ENCODE peak calls at places on chromosomes 6 and 20, in seven cellular contexts. One of them, this sample, is unnamed.

GRCh38 chr20:62454936-62455673 is 20.7 kb downstream of the GATA5 start:
- DNase-seq in A549: no peak
- DNase-seq in GM12865: no peak
- DNase-seq in left ventricle myocardium inferior: no peak
- DNase-seq in cardiac muscle cell: no peak
- DNase-seq in upper lobe of right lung: no peak
- DNase-seq in gastrocnemius medialis: no peak
- DNase-seq in this sample: no peak

GRCh38 chr20:45098096-45098773 is 2.7 kb downstream of the KCNS1 start:
- DNase-seq in left ventricle myocardium inferior: no peak
- DNase-seq in gastrocnemius medialis: no peak
- DNase-seq in GM12865: peak
- DNase-seq in A549: no peak
- DNase-seq in upper lobe of right lung: no peak
- DNase-seq in cardiac muscle cell: peak
- DNase-seq in this sample: peak

GRCh38 chr20:35285806-35286076 is 1.2 kb upstream of the EIF6 start:
- DNase-seq in upper lobe of right lung: no peak
- DNase-seq in left ventricle myocardium inferior: no peak
- DNase-seq in GM12865: no peak
- DNase-seq in gastrocnemius medialis: no peak
- DNase-seq in A549: no peak
- DNase-seq in cardiac muscle cell: no peak
- DNase-seq in this sample: no peak

GRCh38 chr20:13355386-13355785 is 134.3 kb downstream of the ISM1 start:
- DNase-seq in gastrocnemius medialis: no peak
- DNase-seq in cardiac muscle cell: no peak
- DNase-seq in GM12865: no peak
- DNase-seq in left ventricle myocardium inferior: no peak
- DNase-seq in A549: no peak
- DNase-seq in upper lobe of right lung: no peak
- DNase-seq in this sample: peak

GRCh38 chr6:137763436-137763835 is 103.6 kb upstream of the TNFAIP3 start:
- DNase-seq in gastrocnemius medialis: no peak
- DNase-seq in GM12865: no peak
- DNase-seq in left ventricle myocardium inferior: no peak
- DNase-seq in upper lobe of right lung: no peak
- DNase-seq in A549: no peak
- DNase-seq in cardiac muscle cell: no peak
- DNase-seq in this sample: no peak

GRCh38 chr20:44701889-44702288 is 13.3 kb upstream of the CCN5 start:
- DNase-seq in upper lobe of right lung: no peak
- DNase-seq in gastrocnemius medialis: no peak
- DNase-seq in GM12865: no peak
- DNase-seq in A549: no peak
- DNase-seq in left ventricle myocardium inferior: no peak
- DNase-seq in cardiac muscle cell: no peak
- DNase-seq in this sample: no peak

GRCh38 chr6:33080127-33081089 is 4.6 kb downstream of the HLA-DPB1 start:
- DNase-seq in cardiac muscle cell: peak
- DNase-seq in left ventricle myocardium inferior: peak
- DNase-seq in gastrocnemius medialis: no peak
- DNase-seq in upper lobe of right lung: peak
- DNase-seq in GM12865: no peak
- DNase-seq in A549: no peak
- DNase-seq in this sample: peak

GRCh38 chr20:24996449-24997195 is 4.1 kb upstream of the APMAP start:
- DNase-seq in cardiac muscle cell: no peak
- DNase-seq in upper lobe of right lung: no peak
- DNase-seq in GM12865: no peak
- DNase-seq in A549: no peak
- DNase-seq in gastrocnemius medialis: no peak
- DNase-seq in left ventricle myocardium inferior: no peak
- DNase-seq in this sample: no peak

GRCh38 chr20:48129319-48129973 is 344.2 kb upstream of the SULF2 start:
- DNase-seq in A549: no peak
- DNase-seq in gastrocnemius medialis: no peak
- DNase-seq in left ventricle myocardium inferior: no peak
- DNase-seq in cardiac muscle cell: peak
- DNase-seq in GM12865: no peak
- DNase-seq in upper lobe of right lung: no peak
- DNase-seq in this sample: peak

GRCh38 chr6:7216941-7217621 is 95.9 kb downstream of the SSR1 start:
- DNase-seq in A549: no peak
- DNase-seq in GM12865: no peak
- DNase-seq in gastrocnemius medialis: peak
- DNase-seq in upper lobe of right lung: no peak
- DNase-seq in left ventricle myocardium inferior: peak
- DNase-seq in cardiac muscle cell: no peak
- DNase-seq in this sample: no peak

GRCh38 chr6:27088068-27088467 is 159.4 kb upstream of the PRSS16 start:
- DNase-seq in gastrocnemius medialis: no peak
- DNase-seq in A549: no peak
- DNase-seq in upper lobe of right lung: no peak
- DNase-seq in cardiac muscle cell: no peak
- DNase-seq in GM12865: no peak
- DNase-seq in left ventricle myocardium inferior: no peak
- DNase-seq in this sample: no peak

GRCh38 chr20:32302507-32302872 is 25.0 kb downstream of the KIF3B start:
- DNase-seq in GM12865: no peak
- DNase-seq in gastrocnemius medialis: no peak
- DNase-seq in cardiac muscle cell: no peak
- DNase-seq in A549: no peak
- DNase-seq in left ventricle myocardium inferior: no peak
- DNase-seq in upper lobe of right lung: no peak
- DNase-seq in this sample: no peak

GRCh38 chr6:3117912-3118352 is 579 bp upstream of the BPHL start:
- DNase-seq in left ventricle myocardium inferior: no peak
- DNase-seq in A549: no peak
- DNase-seq in cardiac muscle cell: no peak
- DNase-seq in upper lobe of right lung: no peak
- DNase-seq in GM12865: no peak
- DNase-seq in gastrocnemius medialis: no peak
- DNase-seq in this sample: no peak

GRCh38 chr20:31859266-31859997 is 10.9 kb downstream of the DUSP15 start:
- DNase-seq in upper lobe of right lung: no peak
- DNase-seq in cardiac muscle cell: no peak
- DNase-seq in GM12865: no peak
- DNase-seq in gastrocnemius medialis: no peak
- DNase-seq in left ventricle myocardium inferior: no peak
- DNase-seq in A549: no peak
- DNase-seq in this sample: no peak

GRCh38 chr20:37677969-37678610 is 15.7 kb upstream of the CTNNBL1 start:
- DNase-seq in A549: no peak
- DNase-seq in upper lobe of right lung: no peak
- DNase-seq in cardiac muscle cell: no peak
- DNase-seq in GM12865: no peak
- DNase-seq in left ventricle myocardium inferior: no peak
- DNase-seq in gastrocnemius medialis: no peak
- DNase-seq in this sample: no peak

GRCh38 chr20:59125909-59126308 is 37.7 kb upstream of the ZNF831 start:
- DNase-seq in A549: no peak
- DNase-seq in left ventricle myocardium inferior: no peak
- DNase-seq in cardiac muscle cell: no peak
- DNase-seq in gastrocnemius medialis: no peak
- DNase-seq in GM12865: no peak
- DNase-seq in upper lobe of right lung: no peak
- DNase-seq in this sample: no peak

GRCh38 chr6:105781248-105781647 is 304.9 kb upstream of the PRDM1 start:
- DNase-seq in A549: no peak
- DNase-seq in left ventricle myocardium inferior: no peak
- DNase-seq in GM12865: no peak
- DNase-seq in cardiac muscle cell: no peak
- DNase-seq in gastrocnemius medialis: no peak
- DNase-seq in upper lobe of right lung: no peak
- DNase-seq in this sample: no peak

GRCh38 chr6:119978274-119978889 is 628.8 kb upstream of the MAN1A1 start:
- DNase-seq in upper lobe of right lung: no peak
- DNase-seq in left ventricle myocardium inferior: no peak
- DNase-seq in A549: peak
- DNase-seq in cardiac muscle cell: peak
- DNase-seq in gastrocnemius medialis: no peak
- DNase-seq in GM12865: peak
- DNase-seq in this sample: peak

GRCh38 chr20:59159091-59159821 is 4.4 kb upstream of the ZNF831 start:
- DNase-seq in upper lobe of right lung: no peak
- DNase-seq in A549: no peak
- DNase-seq in left ventricle myocardium inferior: no peak
- DNase-seq in gastrocnemius medialis: no peak
- DNase-seq in GM12865: no peak
- DNase-seq in cardiac muscle cell: no peak
- DNase-seq in this sample: no peak

GRCh38 chr20:21936720-21937380 is 231.4 kb downstream of the PAX1 start:
- DNase-seq in upper lobe of right lung: no peak
- DNase-seq in left ventricle myocardium inferior: no peak
- DNase-seq in cardiac muscle cell: no peak
- DNase-seq in GM12865: no peak
- DNase-seq in A549: no peak
- DNase-seq in gastrocnemius medialis: no peak
- DNase-seq in this sample: no peak

GRCh38 chr20:21516180-21516567 is 2.3 kb upstream of the NKX2-2 start:
- DNase-seq in upper lobe of right lung: no peak
- DNase-seq in GM12865: no peak
- DNase-seq in gastrocnemius medialis: no peak
- DNase-seq in A549: no peak
- DNase-seq in cardiac muscle cell: no peak
- DNase-seq in left ventricle myocardium inferior: no peak
- DNase-seq in this sample: no peak

GRCh38 chr20:63966944-63967322 is 2.8 kb downstream of the ZNF512B start:
- DNase-seq in GM12865: no peak
- DNase-seq in upper lobe of right lung: no peak
- DNase-seq in A549: no peak
- DNase-seq in gastrocnemius medialis: no peak
- DNase-seq in cardiac muscle cell: no peak
- DNase-seq in left ventricle myocardium inferior: no peak
- DNase-seq in this sample: no peak

DNA sequence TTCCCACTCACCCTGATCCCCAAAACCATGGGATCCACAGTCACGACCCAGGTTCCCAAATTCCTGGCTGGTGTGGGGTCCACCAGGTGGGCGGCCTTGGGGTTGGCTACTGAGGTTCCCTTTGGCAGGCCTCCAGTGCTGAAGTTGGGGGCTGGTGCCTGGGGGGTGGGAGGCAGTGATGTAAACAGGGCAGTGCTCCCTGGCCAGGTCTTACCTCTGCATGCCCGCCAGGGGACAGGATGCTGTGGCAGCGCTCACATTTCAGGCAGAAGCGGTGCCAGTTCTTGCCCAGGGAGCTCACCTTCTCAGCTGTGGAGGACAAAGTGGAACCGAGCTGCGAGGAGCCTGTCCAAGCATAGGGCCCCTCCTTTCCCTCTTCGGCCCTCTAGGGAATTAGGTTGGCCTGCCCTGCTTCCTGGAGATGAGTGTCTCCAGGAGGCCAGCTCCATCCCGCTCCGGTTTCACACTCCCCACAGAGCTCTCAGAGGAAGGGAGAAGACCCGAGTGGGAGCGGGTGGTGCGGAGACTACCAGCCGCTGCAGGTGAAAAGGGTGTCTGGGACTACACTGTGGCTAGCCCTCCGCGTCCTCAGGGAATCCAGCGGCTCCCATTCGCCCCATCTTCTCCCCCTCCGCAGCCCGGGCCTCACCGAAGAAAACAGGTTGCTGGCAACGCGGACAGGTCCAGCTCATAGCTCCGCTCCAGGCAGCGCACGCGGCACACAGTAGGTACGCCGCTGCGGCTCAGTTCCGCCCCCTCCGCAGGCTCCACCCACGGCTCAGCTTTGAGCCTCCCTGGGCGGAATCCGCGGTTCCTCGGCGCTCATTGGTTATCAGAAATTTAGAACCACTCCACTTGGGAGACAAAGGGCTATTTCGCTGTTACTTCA is at the start of gene CRIP3:
- DNase-seq in A549: peak
- DNase-seq in gastrocnemius medialis: no peak
- DNase-seq in cardiac muscle cell: peak
- DNase-seq in GM12865: peak
- DNase-seq in left ventricle myocardium inferior: peak
- DNase-seq in upper lobe of right lung: no peak
- DNase-seq in this sample: peak
- TF ChIP-seq CTCF in A549: peak
- TF ChIP-seq CTCF in gastrocnemius medialis: no peak
- TF ChIP-seq CTCF in cardiac muscle cell: peak
- TF ChIP-seq CTCF in GM12865: peak
- TF ChIP-seq CTCF in left ventricle myocardium inferior: peak
- TF ChIP-seq CTCF in upper lobe of right lung: peak
- TF ChIP-seq CTCF in this sample: peak

GRCh38 chr6:158081657-158081935 is 86.5 kb downstream of the SERAC1 start:
- DNase-seq in GM12865: no peak
- DNase-seq in left ventricle myocardium inferior: no peak
- DNase-seq in gastrocnemius medialis: no peak
- DNase-seq in cardiac muscle cell: no peak
- DNase-seq in A549: no peak
- DNase-seq in upper lobe of right lung: no peak
- DNase-seq in this sample: no peak
- TF ChIP-seq CTCF in GM12865: no peak
- TF ChIP-seq CTCF in left ventricle myocardium inferior: no peak
- TF ChIP-seq CTCF in gastrocnemius medialis: no peak
- TF ChIP-seq CTCF in cardiac muscle cell: no peak
- TF ChIP-seq CTCF in A549: no peak
- TF ChIP-seq CTCF in upper lobe of right lung: no peak
- TF ChIP-seq CTCF in this sample: no peak

GRCh38 chr6:38212579-38212978 is 393.1 kb downstream of the ZFAND3 start:
- DNase-seq in left ventricle myocardium inferior: no peak
- DNase-seq in upper lobe of right lung: no peak
- DNase-seq in gastrocnemius medialis: no peak
- DNase-seq in GM12865: no peak
- DNase-seq in A549: no peak
- DNase-seq in cardiac muscle cell: no peak
- DNase-seq in this sample: no peak
- TF ChIP-seq CTCF in left ventricle myocardium inferior: no peak
- TF ChIP-seq CTCF in upper lobe of right lung: no peak
- TF ChIP-seq CTCF in gastrocnemius medialis: no peak
- TF ChIP-seq CTCF in GM12865: no peak
- TF ChIP-seq CTCF in A549: no peak
- TF ChIP-seq CTCF in cardiac muscle cell: no peak
- TF ChIP-seq CTCF in this sample: no peak

DNA sequence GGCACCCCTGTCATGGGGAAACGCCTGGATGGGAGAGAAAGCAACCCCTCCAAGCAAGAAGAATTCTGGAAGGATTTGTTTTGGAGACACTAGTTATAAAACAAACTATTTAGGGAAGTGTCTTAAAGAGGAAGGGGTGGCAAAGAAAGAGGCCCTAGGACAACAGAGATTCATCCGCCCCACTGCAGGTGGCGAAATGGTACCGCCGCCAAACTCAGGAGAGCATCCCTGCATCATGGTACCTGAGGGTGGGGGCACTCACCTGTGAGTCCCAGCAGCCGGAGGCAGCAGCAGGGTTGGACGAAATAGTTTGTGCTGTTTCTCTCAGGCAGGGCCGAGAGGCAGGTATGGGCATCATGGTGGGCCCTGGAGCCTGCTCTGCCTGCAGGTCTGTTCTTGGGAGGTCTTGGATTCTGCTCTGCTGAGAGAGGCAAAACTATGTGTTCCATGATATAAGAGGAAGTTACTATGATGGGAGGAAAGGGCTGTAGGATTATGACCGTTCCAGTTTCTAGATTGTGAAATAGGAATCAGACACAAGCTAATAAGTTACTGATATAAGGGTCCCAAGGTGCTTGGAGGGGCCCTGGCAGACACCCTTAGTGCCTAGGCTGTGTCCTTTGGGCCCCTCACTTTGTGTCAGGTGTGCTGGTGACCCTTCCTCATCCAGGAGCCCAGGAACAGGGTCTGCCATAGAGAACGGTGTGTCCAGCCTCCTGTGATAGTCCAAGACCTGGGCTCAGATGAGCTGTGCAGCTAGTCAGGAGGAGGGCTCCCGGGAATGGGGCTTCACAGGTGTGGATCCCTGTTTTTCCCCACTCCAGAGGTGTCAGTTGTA is 20.4 kb downstream of the SIRPD start:
- DNase-seq in gastrocnemius medialis: no peak
- DNase-seq in left ventricle myocardium inferior: peak
- DNase-seq in GM12865: no peak
- DNase-seq in A549: no peak
- DNase-seq in upper lobe of right lung: no peak
- DNase-seq in cardiac muscle cell: no peak
- DNase-seq in this sample: no peak
- TF ChIP-seq CTCF in gastrocnemius medialis: no peak
- TF ChIP-seq CTCF in left ventricle myocardium inferior: no peak
- TF ChIP-seq CTCF in GM12865: no peak
- TF ChIP-seq CTCF in A549: no peak
- TF ChIP-seq CTCF in upper lobe of right lung: no peak
- TF ChIP-seq CTCF in cardiac muscle cell: no peak
- TF ChIP-seq CTCF in this sample: no peak

This sample was measured in fibroblast of villous mesenchyme.